ENCODE peak calls at places on chromosomes 3 and 15, in six cellular contexts. One of them, this sample, is unnamed.

GRCh38 chr15:98970799-98971198 is 36.8 kb downstream of the PGPEP1L start:
- DNase-seq in H54: no peak
- DNase-seq in CD4-positive, alpha-beta T cell: no peak
- DNase-seq in head of caudate nucleus: no peak
- DNase-seq in cerebellum: no peak
- DNase-seq in activated CD4-positive, alpha-beta memory T cell treated with anti-CD3 and anti-CD28 coated beads, Interleukin-2, amount 10 ng/mL, durations not matched to agents 7 days and 5 days: no peak
- DNase-seq in this sample: no peak

GRCh38 chr3:43727930-43728329 is 37.2 kb downstream of the ABHD5 start:
- DNase-seq in head of caudate nucleus: no peak
- DNase-seq in CD4-positive, alpha-beta T cell: no peak
- DNase-seq in cerebellum: no peak
- DNase-seq in activated CD4-positive, alpha-beta memory T cell treated with anti-CD3 and anti-CD28 coated beads, Interleukin-2, amount 10 ng/mL, durations not matched to agents 7 days and 5 days: no peak
- DNase-seq in H54: no peak
- DNase-seq in this sample: no peak

GRCh38 chr15:27232876-27233275 is 261.9 kb downstream of the GABRG3 start:
- DNase-seq in activated CD4-positive, alpha-beta memory T cell treated with anti-CD3 and anti-CD28 coated beads, Interleukin-2, amount 10 ng/mL, durations not matched to agents 7 days and 5 days: no peak
- DNase-seq in head of caudate nucleus: no peak
- DNase-seq in cerebellum: no peak
- DNase-seq in H54: no peak
- DNase-seq in CD4-positive, alpha-beta T cell: no peak
- DNase-seq in this sample: no peak

GRCh38 chr3:38008191-38008701 is 17.7 kb downstream of the VILL start:
- DNase-seq in head of caudate nucleus: no peak
- DNase-seq in CD4-positive, alpha-beta T cell: no peak
- DNase-seq in activated CD4-positive, alpha-beta memory T cell treated with anti-CD3 and anti-CD28 coated beads, Interleukin-2, amount 10 ng/mL, durations not matched to agents 7 days and 5 days: no peak
- DNase-seq in H54: no peak
- DNase-seq in cerebellum: no peak
- DNase-seq in this sample: no peak

GRCh38 chr3:17491601-17492000 is 250.8 kb downstream of the TBC1D5 start:
- DNase-seq in CD4-positive, alpha-beta T cell: no peak
- DNase-seq in activated CD4-positive, alpha-beta memory T cell treated with anti-CD3 and anti-CD28 coated beads, Interleukin-2, amount 10 ng/mL, durations not matched to agents 7 days and 5 days: no peak
- DNase-seq in H54: no peak
- DNase-seq in head of caudate nucleus: no peak
- DNase-seq in cerebellum: no peak
- DNase-seq in this sample: peak; percentile 3

GRCh38 chr3:57335273-57335938 is 42.9 kb upstream of the ASB14 start:
- DNase-seq in activated CD4-positive, alpha-beta memory T cell treated with anti-CD3 and anti-CD28 coated beads, Interleukin-2, amount 10 ng/mL, durations not matched to agents 7 days and 5 days: no peak
- DNase-seq in head of caudate nucleus: no peak
- DNase-seq in CD4-positive, alpha-beta T cell: no peak
- DNase-seq in H54: no peak
- DNase-seq in cerebellum: no peak
- DNase-seq in this sample: no peak

GRCh38 chr15:68465861-68466560 is 34.0 kb upstream of the ITGA11 start:
- DNase-seq in H54: no peak
- DNase-seq in CD4-positive, alpha-beta T cell: no peak
- DNase-seq in cerebellum: no peak
- DNase-seq in activated CD4-positive, alpha-beta memory T cell treated with anti-CD3 and anti-CD28 coated beads, Interleukin-2, amount 10 ng/mL, durations not matched to agents 7 days and 5 days: no peak
- DNase-seq in head of caudate nucleus: no peak
- DNase-seq in this sample: no peak

GRCh38 chr3:163605915-163606314 is 1472.4 kb downstream of the SI start:
- DNase-seq in head of caudate nucleus: no peak
- DNase-seq in activated CD4-positive, alpha-beta memory T cell treated with anti-CD3 and anti-CD28 coated beads, Interleukin-2, amount 10 ng/mL, durations not matched to agents 7 days and 5 days: no peak
- DNase-seq in cerebellum: no peak
- DNase-seq in H54: no peak
- DNase-seq in CD4-positive, alpha-beta T cell: no peak
- DNase-seq in this sample: peak; percentile 2

GRCh38 chr15:75058127-75058905 is 34.9 kb downstream of the PPCDC start:
- DNase-seq in CD4-positive, alpha-beta T cell: no peak
- DNase-seq in cerebellum: no peak
- DNase-seq in head of caudate nucleus: no peak
- DNase-seq in activated CD4-positive, alpha-beta memory T cell treated with anti-CD3 and anti-CD28 coated beads, Interleukin-2, amount 10 ng/mL, durations not matched to agents 7 days and 5 days: peak; percentile 12
- DNase-seq in H54: no peak
- DNase-seq in this sample: no peak

GRCh38 chr3:184639351-184639750 is 72.5 kb downstream of the MAGEF1 start:
- DNase-seq in cerebellum: no peak
- DNase-seq in head of caudate nucleus: no peak
- DNase-seq in H54: no peak
- DNase-seq in CD4-positive, alpha-beta T cell: no peak
- DNase-seq in activated CD4-positive, alpha-beta memory T cell treated with anti-CD3 and anti-CD28 coated beads, Interleukin-2, amount 10 ng/mL, durations not matched to agents 7 days and 5 days: no peak
- DNase-seq in this sample: no peak

This sample was measured in T1000.